ENCODE peak calls at places on chromosome 3, in six cellular contexts. C, Y, L, W, Q and T are unnamed samples.

GRCh38 chr3:64380539-64380938 is 155.3 kb upstream of the PRICKLE2 start:
- DNase-seq in C (no peak), Y (no peak), L (no peak), W (no peak), Q (no peak), T (no peak)

GRCh38 chr3:114674041-114674440 is 380.2 kb downstream of the TIGIT start:
- DNase-seq in C (no peak), Y (peak; percentile 34), L (no peak), W (no peak), Q (no peak), T (peak; percentile 58)

GRCh38 chr3:29618395-29619291 is 337.8 kb downstream of the RBMS3 start:
- DNase-seq in C (no peak), Y (peak; percentile 45), L (no peak), W (no peak), Q (no peak), T (no peak)

GRCh38 chr3:128322030-128323022 is 144.4 kb downstream of the DNAJB8 start:
- DNase-seq in C (peak; percentile 26), Y (peak; percentile 52), L (peak; percentile 16), W (peak; percentile 42), Q (peak; percentile 11), T (peak; percentile 55)

GRCh38 chr3:9862391-9863235 is 17.4 kb downstream of the CIDEC start:
- DNase-seq in C (peak; percentile 98), Y (peak; percentile 59), L (no peak), W (peak; percentile 77), Q (no peak), T (no peak)

GRCh38 chr3:22988566-22988965 is 214.6 kb upstream of the UBE2E2 start:
- DNase-seq in C (no peak), Y (no peak), L (no peak), W (peak; percentile 45), Q (no peak), T (no peak)

GRCh38 chr3:176927280-176927679 is 270.0 kb downstream of the TBL1XR1 start:
- DNase-seq in C (no peak), Y (no peak), L (no peak), W (no peak), Q (no peak), T (no peak)

GRCh38 chr3:109284071-109284470 is 32.2 kb downstream of the DPPA2 start:
- DNase-seq in C (no peak), Y (no peak), L (no peak), W (no peak), Q (no peak), T (no peak)

GRCh38 chr3:103388214-103388613 is 953.4 kb downstream of the ZPLD1 start:
- DNase-seq in C (no peak), Y (peak; percentile 66), L (no peak), W (no peak), Q (no peak), T (no peak)

GRCh38 chr3:31161889-31162288 is 267.4 kb upstream of the GADL1 start:
- DNase-seq in C (no peak), Y (no peak), L (no peak), W (no peak), Q (no peak), T (no peak)

GRCh38 chr3:51945031-51945840 is 3.1 kb downstream of the PARP3 start:
- DNase-seq in C (no peak), Y (no peak), L (no peak), W (no peak), Q (no peak), T (no peak)

GRCh38 chr3:138351916-138352555 is 3.7 kb downstream of the MRAS start:
- DNase-seq in C (no peak), Y (no peak), L (no peak), W (peak; percentile 34), Q (no peak), T (no peak)

GRCh38 chr3:56373386-56373785 is 94.9 kb downstream of the ERC2 start:
- DNase-seq in C (no peak), Y (no peak), L (no peak), W (no peak), Q (no peak), T (no peak)

GRCh38 chr3:73255609-73256029 is 194.2 kb downstream of the EBLN2 start:
- DNase-seq in C (peak; percentile 72), Y (peak; percentile 37), L (no peak), W (no peak), Q (no peak), T (peak; percentile 5)

GRCh38 chr3:23575697-23576096 is 230.1 kb upstream of the UBE2E1 start:
- DNase-seq in C (no peak), Y (peak; percentile 70), L (no peak), W (no peak), Q (no peak), T (no peak)

GRCh38 chr3:8153778-8154177 is 347.8 kb upstream of the LMCD1 start:
- DNase-seq in C (no peak), Y (no peak), L (no peak), W (no peak), Q (no peak), T (no peak)

GRCh38 chr3:25259871-25260270 is 168.2 kb upstream of the RARB start:
- DNase-seq in C (no peak), Y (peak; percentile 46), L (no peak), W (no peak), Q (no peak), T (peak; percentile 77)

GRCh38 chr3:13046569-13047279 is 26.5 kb downstream of the IQSEC1 start:
- DNase-seq in C (no peak), Y (no peak), L (no peak), W (no peak), Q (no peak), T (no peak)
- H3K27ac ChIP-seq in C (no peak overlapping the region), Y (no peak overlapping the region), L (no peak overlapping the region), W (no peak overlapping the region), Q (no peak overlapping the region), T (no peak overlapping the region)

DNA sequence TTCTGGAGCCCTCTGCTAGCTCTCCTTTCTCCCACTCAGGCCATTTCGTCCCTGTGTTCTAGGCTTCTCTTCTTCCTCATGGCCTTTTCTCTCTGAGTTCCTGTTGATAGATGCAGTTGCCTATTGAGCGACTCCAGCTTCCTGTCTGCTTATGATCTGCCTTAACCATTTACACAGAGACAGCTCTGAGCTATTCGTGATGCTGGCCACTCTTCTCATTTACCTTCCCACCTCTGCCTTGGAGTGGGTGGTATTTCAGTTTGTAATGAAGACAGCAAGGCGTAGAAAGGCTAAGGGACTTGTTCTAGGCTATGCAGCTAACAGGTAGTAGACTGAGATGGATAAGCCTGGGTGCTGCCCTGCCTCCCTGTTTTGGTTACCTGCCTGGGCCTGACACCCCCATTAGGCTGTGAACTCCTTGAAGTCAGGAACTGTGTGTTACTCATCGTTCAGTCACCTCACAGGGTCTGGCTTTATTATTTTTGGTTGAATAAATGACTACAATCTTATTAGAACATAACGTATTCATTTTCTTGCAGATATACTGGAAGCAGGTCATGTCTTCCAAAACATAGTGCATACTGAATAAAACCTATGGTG is 12.6 kb upstream of the ZBTB47 start:
- DNase-seq in C (no peak), Y (no peak), L (no peak), W (no peak), Q (no peak), T (no peak)
- H3K36me3 ChIP-seq in C (peaks cover 94% of the 10 kb centered on the region), Y (peaks cover 34% of the 10 kb centered on the region), L (peaks cover 55% of the 10 kb centered on the region), W (peaks cover 49% of the 10 kb centered on the region), Q (peaks cover 7% of the 10 kb centered on the region), T (peaks cover 93% of the 10 kb centered on the region)

DNA sequence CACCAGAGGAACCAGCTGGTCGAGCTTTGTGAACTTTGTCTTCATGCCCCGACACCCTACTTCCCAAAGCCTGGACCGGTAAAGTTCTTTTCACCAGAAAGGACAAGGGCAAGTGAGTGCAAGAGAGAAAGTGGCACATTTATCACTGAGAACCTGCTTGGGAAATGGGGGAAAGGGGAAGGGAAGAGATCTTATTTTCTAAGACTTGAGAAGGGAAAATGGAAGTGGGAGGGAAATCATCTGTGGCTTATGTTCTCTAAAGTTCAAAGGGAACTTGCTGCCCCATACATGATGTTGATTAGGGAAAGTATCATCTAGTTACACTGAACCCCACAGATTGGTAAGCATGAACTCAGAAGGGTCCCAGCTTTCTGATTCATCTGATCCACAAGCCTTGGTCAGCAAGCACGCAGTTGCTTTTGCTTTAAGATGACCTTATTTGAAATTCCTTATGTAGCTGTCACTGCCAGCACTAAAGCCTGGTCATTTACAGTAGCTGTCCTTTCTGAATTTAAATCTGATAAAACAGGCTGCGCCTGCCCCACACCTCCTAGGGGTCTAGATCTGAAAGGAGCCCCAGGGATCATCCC is 199.4 kb upstream of the LPP start:
- DNase-seq in C (no peak), Y (peak; percentile 87), L (no peak), W (no peak), Q (no peak), T (peak; percentile 1)
- H3K27ac ChIP-seq in C (no peak overlapping the region), Y (peak overlapping the region; percentile 80), L (no peak overlapping the region), W (no peak overlapping the region), Q (no peak overlapping the region), T (no peak overlapping the region)

DNA sequence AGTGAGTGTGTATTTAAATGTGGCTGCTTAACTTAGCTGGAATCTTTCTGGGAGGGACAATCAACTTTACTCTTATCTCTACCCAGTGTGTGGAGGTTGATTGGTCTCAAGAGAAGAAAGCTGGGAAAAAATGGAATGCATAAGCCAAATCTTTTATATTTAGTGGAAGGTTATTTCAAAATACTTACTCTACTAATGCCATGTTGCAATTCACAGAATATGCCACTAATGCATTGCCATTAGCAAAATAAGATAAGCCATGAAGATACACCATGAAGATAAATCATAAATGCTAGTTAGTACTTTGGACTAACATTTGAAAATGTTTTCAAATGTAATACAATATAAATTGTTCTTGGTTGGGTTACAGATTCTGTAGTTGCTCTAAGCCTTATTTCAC is 155.1 kb upstream of the LRRFIP2 start:
- DNase-seq in C (no peak), Y (no peak), L (no peak), W (no peak), Q (no peak), T (no peak)
- H3K36me3 ChIP-seq in C (peaks cover 90% of the 10 kb centered on the region), Y (peaks cover 6% of the 10 kb centered on the region), L (peaks cover 44% of the 10 kb centered on the region), W (peaks cover 33% of the 10 kb centered on the region), Q (peaks cover 12% of the 10 kb centered on the region), T (peaks cover 83% of the 10 kb centered on the region)

GRCh38 chr3:123392368-123392767 is 56.5 kb downstream of the ADCY5 start:
- DNase-seq in C (no peak), Y (no peak), L (no peak), W (no peak), Q (no peak), T (no peak)
- H3K27ac ChIP-seq in C (no peak overlapping the region), Y (no peak overlapping the region), L (no peak overlapping the region), W (peak overlapping the region; percentile 93), Q (no peak overlapping the region), T (no peak overlapping the region)

GRCh38 chr3:48782046-48782445 is 65.0 kb upstream of the IP6K2 start:
- DNase-seq in C (no peak), Y (no peak), L (no peak), W (no peak), Q (no peak), T (no peak)
- H3K36me3 ChIP-seq in C (peaks cover 31% of the 10 kb centered on the region), Y (peaks cover 3% of the 10 kb centered on the region), L (peaks cover 5% of the 10 kb centered on the region), W (peaks cover 14% of the 10 kb centered on the region), Q (no peaks in the 10 kb centered on the region), T (peaks cover 11% of the 10 kb centered on the region)

GRCh38 chr3:190370369-190370768 is 17.6 kb upstream of the CLDN16 start:
- DNase-seq in C (no peak), Y (no peak), L (no peak), W (no peak), Q (no peak), T (no peak)

GRCh38 chr3:190368871-190369270 is 19.1 kb upstream of the CLDN16 start:
- DNase-seq in C (no peak), Y (no peak), L (no peak), W (no peak), Q (no peak), T (no peak)

GRCh38 chr3:190366145-190366544 is 21.8 kb upstream of the CLDN16 start:
- DNase-seq in C (no peak), Y (no peak), L (no peak), W (no peak), Q (no peak), T (no peak)

GRCh38 chr3:190371152-190371551 is 16.8 kb upstream of the CLDN16 start:
- DNase-seq in C (no peak), Y (no peak), L (no peak), W (no peak), Q (no peak), T (no peak)

GRCh38 chr3:190369701-190370295 is 18.2 kb upstream of the CLDN16 start:
- DNase-seq in C (no peak), Y (no peak), L (no peak), W (no peak), Q (no peak), T (peak; percentile 28)
- H3K27ac ChIP-seq in C (no peak overlapping the region), Y (no peak overlapping the region), L (no peak overlapping the region), W (no peak overlapping the region), Q (no peak overlapping the region), T (no peak overlapping the region)